ENCODE peak calls at places on chromosomes 11 and 22, in ten cellular contexts. K, H, I, A, X, O, R, E, M and G are unnamed samples.

GRCh38 chr22:28922540-28923244 is 39.3 kb downstream of the ZNRF3 start:
- DNase-seq in K (no peak), H (no peak), I (no peak), A (no peak), X (no peak), O (no peak), R (no peak), E (no peak), M (no peak), G (no peak)

GRCh38 chr11:104876838-104877500 is 21.3 kb downstream of the CASP12 start:
- DNase-seq in K (no peak), H (no peak), I (no peak), A (no peak), X (no peak), O (no peak), R (no peak), E (no peak), M (no peak), G (no peak)

GRCh38 chr11:113796663-113797259 is 17.2 kb downstream of the CLDN25 start:
- DNase-seq in K (peak; percentile 58), H (no peak), I (peak; percentile 24), A (peak; percentile 12), X (no peak), O (no peak), R (no peak), E (peak; percentile 49), M (no peak), G (no peak)

GRCh38 chr11:111541209-111542061 is 915 bp downstream of the LAYN start:
- DNase-seq in K (peak; percentile 40), H (peak; percentile 62), I (peak; percentile 56), A (no peak), X (peak; percentile 63), O (peak; percentile 71), R (no peak), E (no peak), M (no peak), G (peak; percentile 68)

GRCh38 chr11:126139541-126140091 is 71.8 kb downstream of the RPUSD4 start:
- DNase-seq in K (no peak), H (peak; percentile 64), I (no peak), A (no peak), X (no peak), O (no peak), R (no peak), E (no peak), M (no peak), G (no peak)

GRCh38 chr22:26579331-26579886 is 10.5 kb downstream of the TPST2 start:
- DNase-seq in K (no peak), H (no peak), I (no peak), A (no peak), X (no peak), O (peak; percentile 87), R (peak; percentile 80), E (no peak), M (no peak), G (no peak)

GRCh38 chr11:110524227-110524626 is 94.5 kb downstream of the FDX1 start:
- DNase-seq in K (peak; percentile 74), H (no peak), I (no peak), A (no peak), X (peak; percentile 85), O (no peak), R (no peak), E (no peak), M (peak; percentile 74), G (peak; percentile 88)

GRCh38 chr22:46071451-46072029 is 78.8 kb upstream of the PPARA start:
- DNase-seq in K (peak; percentile 80), H (peak; percentile 95), I (peak; percentile 96), A (peak; percentile 80), X (peak; percentile 79), O (peak; percentile 92), R (peak; percentile 62), E (peak; percentile 96), M (peak; percentile 97), G (no peak)

GRCh38 chr22:40853961-40854360 is 2.5 kb downstream of the ST13 start:
- DNase-seq in K (no peak), H (no peak), I (no peak), A (no peak), X (no peak), O (no peak), R (no peak), E (no peak), M (no peak), G (no peak)

GRCh38 chr22:29702025-29702930 is 17.5 kb upstream of the CABP7 start:
- DNase-seq in K (no peak), H (no peak), I (no peak), A (no peak), X (no peak), O (peak; percentile 51), R (no peak), E (no peak), M (no peak), G (no peak)

GRCh38 chr11:74206746-74207145 is 35.7 kb downstream of the PPME1 start:
- DNase-seq in K (no peak), H (no peak), I (no peak), A (no peak), X (no peak), O (no peak), R (no peak), E (no peak), M (no peak), G (no peak)

GRCh38 chr11:74208507-74208906 is 37.4 kb downstream of the PPME1 start:
- DNase-seq in K (no peak), H (no peak), I (no peak), A (no peak), X (no peak), O (no peak), R (no peak), E (no peak), M (no peak), G (no peak)

GRCh38 chr11:74204692-74205091 is 33.6 kb downstream of the PPME1 start:
- DNase-seq in K (no peak), H (no peak), I (no peak), A (no peak), X (no peak), O (no peak), R (no peak), E (no peak), M (no peak), G (no peak)

GRCh38 chr11:74205181-74205580 is 34.1 kb downstream of the PPME1 start:
- DNase-seq in K (no peak), H (no peak), I (no peak), A (no peak), X (no peak), O (no peak), R (no peak), E (no peak), M (no peak), G (no peak)
- H3K4me3 ChIP-seq in K (no peak overlapping the region), H (no peak overlapping the region), I (no peak overlapping the region), A (no peak overlapping the region), X (no peak overlapping the region), O (no peak overlapping the region), R (no peak overlapping the region), E (no peak overlapping the region), M (no peak overlapping the region), G (no peak overlapping the region)

DNA sequence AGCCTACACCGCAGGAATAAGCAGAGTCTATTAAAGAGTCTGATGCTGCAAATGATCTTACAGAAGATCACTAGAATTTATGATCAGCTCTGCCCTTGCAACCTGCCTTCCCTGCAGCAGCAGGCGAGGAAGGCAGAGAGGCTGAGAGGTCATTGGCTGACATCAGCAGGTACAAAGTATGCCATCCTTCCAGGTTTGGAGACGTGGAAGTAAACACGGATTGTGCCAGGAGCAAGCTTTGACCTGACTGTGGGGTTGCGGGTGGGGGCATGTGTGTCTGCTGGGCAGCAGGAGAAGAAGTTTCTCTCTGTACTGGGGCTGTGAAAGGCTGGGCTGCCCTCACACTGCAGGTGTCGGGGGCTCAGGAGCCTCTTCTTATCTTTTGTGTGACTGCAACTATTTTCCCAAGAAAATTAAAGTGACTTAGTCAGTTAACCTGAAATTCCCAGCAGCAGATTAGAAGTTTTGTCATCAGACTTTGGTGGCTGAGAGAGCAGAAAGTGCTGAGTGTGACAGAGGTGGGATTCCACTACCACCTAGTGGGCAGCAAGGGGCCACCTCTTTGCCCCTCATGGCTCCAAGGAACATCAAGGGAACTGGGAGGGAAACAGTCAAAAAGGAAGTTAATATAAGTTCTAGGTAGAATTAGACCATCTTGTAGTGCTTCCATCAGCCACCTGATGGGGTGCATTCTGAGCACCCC is 565.9 kb downstream of the ETS1 start:
- DNase-seq in K (no peak), H (no peak), I (no peak), A (no peak), X (no peak), O (no peak), R (no peak), E (no peak), M (no peak), G (no peak)
- TF ChIP-seq CTCF in K (peak; percentile 60), H (peak; percentile 6), I (no peak), A (no peak), X (peak; percentile 39), O (no peak), R (no peak), E (no peak), M (peak; percentile 16), G (peak; percentile 68)

DNA sequence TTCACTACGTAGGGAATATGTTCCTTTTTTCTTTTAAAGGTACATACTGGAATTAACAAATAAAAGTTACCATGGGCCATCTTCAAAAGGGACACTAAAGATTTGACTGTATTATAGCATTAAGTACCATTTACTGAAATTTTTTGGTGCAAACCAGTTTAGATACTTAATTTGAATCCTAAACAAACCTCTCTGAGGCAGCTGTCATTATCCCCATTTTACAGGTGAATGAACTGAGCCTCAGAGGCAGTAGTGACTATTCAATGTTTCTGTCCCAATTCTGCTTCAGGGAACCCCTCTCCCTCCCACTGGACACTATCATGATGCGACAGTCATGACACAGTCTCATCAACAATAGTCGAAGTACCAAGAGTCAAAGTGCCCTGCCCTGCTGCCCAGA is 76.2 kb upstream of the PHF21A start:
- DNase-seq in K (no peak), H (no peak), I (no peak), A (no peak), X (no peak), O (no peak), R (no peak), E (no peak), M (no peak), G (no peak)
- H3K27me3 ChIP-seq in K (peaks cover 6% of the 10 kb centered on the region), H (no peaks in the 10 kb centered on the region), I (no peaks in the 10 kb centered on the region), A (peaks cover 4% of the 10 kb centered on the region), X (peaks cover 25% of the 10 kb centered on the region), O (no peaks in the 10 kb centered on the region), R (no peaks in the 10 kb centered on the region), E (no peaks in the 10 kb centered on the region), M (no peaks in the 10 kb centered on the region), G (peaks cover 5% of the 10 kb centered on the region)

DNA sequence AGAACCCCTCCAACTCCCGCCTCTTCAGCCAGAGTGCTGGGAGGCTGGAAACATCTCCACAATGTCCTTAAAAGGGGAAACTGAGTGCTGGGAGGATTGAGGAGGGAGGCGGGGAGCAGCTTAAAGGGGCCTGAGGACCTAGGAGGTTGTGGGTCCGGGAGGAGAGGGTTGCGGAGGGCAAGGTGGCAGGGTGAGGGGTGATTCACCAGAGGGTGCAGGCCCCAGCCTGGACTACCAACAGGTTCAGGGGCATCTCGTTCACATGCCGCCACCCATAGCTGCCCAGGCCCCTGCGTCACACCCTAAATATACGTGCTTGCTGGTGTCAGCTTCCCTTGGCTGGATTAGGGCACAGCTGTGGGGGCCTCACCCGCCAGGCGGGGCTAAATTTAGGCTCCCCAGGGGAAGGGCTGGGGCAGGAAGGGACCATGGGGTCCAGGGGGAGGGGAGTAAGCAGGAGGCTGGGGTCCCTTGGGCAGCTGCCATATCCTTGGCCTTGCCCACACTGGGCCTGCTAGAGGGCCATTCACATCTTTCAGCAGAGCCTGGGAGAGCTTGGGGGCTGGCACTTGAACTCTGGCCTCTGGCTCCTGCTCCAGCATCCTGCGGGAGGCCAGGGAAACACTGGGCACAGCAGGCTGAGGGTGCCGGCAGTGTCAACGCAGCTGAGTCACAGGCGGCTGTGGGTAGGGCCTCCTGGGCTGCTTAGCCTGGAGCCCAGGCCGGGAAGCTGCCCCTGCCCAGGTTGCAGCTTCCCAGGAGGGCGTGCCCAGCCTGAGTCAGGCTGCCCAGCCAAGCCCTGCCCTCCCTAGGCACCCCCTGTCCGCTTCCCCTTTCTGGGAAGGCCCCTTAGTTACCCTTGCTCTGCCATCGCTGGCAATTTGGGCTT is 1.3 kb downstream of the EHBP1L1 start:
- DNase-seq in K (no peak), H (peak; percentile 65), I (peak; percentile 77), A (no peak), X (no peak), O (peak; percentile 97), R (no peak), E (no peak), M (no peak), G (no peak)
- H3K4me3 ChIP-seq in K (peak overlapping the region; percentile 58), H (peak overlapping the region; percentile 56), I (no peak overlapping the region), A (peak overlapping the region; percentile 78), X (peak overlapping the region; percentile 65), O (peak overlapping the region; percentile 91), R (peak overlapping the region; percentile 44), E (peak overlapping the region; percentile 81), M (peak overlapping the region; percentile 94), G (peak overlapping the region; percentile 74)